ENCODE peak calls at places on chromosomes 3 and 15, in four cellular contexts. One of them, this sample, is unnamed.
A peak's percentile ranks its signal among the peaks of the same experiment; 100 is the strongest.

GRCh38 chr3:15795563-15796308 is 2.0 kb downstream of the ANKRD28 start:
- DNase-seq in GM23248: peak; percentile 86
- DNase-seq in mammary epithelial cell: peak; percentile 47
- DNase-seq in PC-3: peak; percentile 53
- DNase-seq in this sample: no peak

GRCh38 chr3:169390741-169391300 is 272.7 kb downstream of the MECOM start:
- DNase-seq in PC-3: peak; percentile 16
- DNase-seq in mammary epithelial cell: peak; percentile 16
- DNase-seq in GM23248: no peak
- DNase-seq in this sample: no peak

GRCh38 chr3:178558637-178559036 is 22.4 kb downstream of the KCNMB2 start:
- DNase-seq in mammary epithelial cell: no peak
- DNase-seq in PC-3: no peak
- DNase-seq in GM23248: no peak
- DNase-seq in this sample: no peak

GRCh38 chr15:75145027-75145841 is 56.4 kb upstream of the C15orf39 start:
- DNase-seq in PC-3: peak; percentile 79
- DNase-seq in mammary epithelial cell: no peak
- DNase-seq in GM23248: no peak
- DNase-seq in this sample: no peak

GRCh38 chr3:116971531-116971930 is 262.0 kb downstream of the TUSC7 start:
- DNase-seq in mammary epithelial cell: no peak
- DNase-seq in PC-3: no peak
- DNase-seq in GM23248: no peak
- DNase-seq in this sample: no peak

GRCh38 chr15:48573780-48574179 is 71.7 kb downstream of the FBN1 start:
- DNase-seq in PC-3: no peak
- DNase-seq in GM23248: no peak
- DNase-seq in mammary epithelial cell: no peak
- DNase-seq in this sample: no peak

GRCh38 chr3:11482024-11482423 is 161.7 kb downstream of the VGLL4 start:
- DNase-seq in mammary epithelial cell: no peak
- DNase-seq in PC-3: no peak
- DNase-seq in GM23248: no peak
- DNase-seq in this sample: no peak

GRCh38 chr15:63277044-63277892 is at the start of gene APH1B:
- DNase-seq in mammary epithelial cell: peak; percentile 56
- DNase-seq in PC-3: peak; percentile 56
- DNase-seq in GM23248: peak; percentile 77
- DNase-seq in this sample: peak; percentile 25

GRCh38 chr15:64536244-64536836 is 76.0 kb downstream of the ZNF609 start:
- DNase-seq in PC-3: peak; percentile 79
- DNase-seq in mammary epithelial cell: peak; percentile 93
- DNase-seq in GM23248: peak; percentile 85
- DNase-seq in this sample: peak; percentile 57

GRCh38 chr3:161008086-161008485 is 97.1 kb downstream of the B3GALNT1 start:
- DNase-seq in mammary epithelial cell: no peak
- DNase-seq in GM23248: no peak
- DNase-seq in PC-3: peak; percentile 12
- DNase-seq in this sample: no peak

GRCh38 chr3:172040078-172040975 is 949 bp downstream of the FNDC3B start:
- DNase-seq in mammary epithelial cell: peak; percentile 74
- DNase-seq in PC-3: peak; percentile 81
- DNase-seq in GM23248: peak; percentile 91
- DNase-seq in this sample: no peak

GRCh38 chr3:100695696-100696095 is 13.6 kb upstream of the TFG start:
- DNase-seq in PC-3: no peak
- DNase-seq in GM23248: no peak
- DNase-seq in mammary epithelial cell: no peak
- DNase-seq in this sample: no peak

DNA sequence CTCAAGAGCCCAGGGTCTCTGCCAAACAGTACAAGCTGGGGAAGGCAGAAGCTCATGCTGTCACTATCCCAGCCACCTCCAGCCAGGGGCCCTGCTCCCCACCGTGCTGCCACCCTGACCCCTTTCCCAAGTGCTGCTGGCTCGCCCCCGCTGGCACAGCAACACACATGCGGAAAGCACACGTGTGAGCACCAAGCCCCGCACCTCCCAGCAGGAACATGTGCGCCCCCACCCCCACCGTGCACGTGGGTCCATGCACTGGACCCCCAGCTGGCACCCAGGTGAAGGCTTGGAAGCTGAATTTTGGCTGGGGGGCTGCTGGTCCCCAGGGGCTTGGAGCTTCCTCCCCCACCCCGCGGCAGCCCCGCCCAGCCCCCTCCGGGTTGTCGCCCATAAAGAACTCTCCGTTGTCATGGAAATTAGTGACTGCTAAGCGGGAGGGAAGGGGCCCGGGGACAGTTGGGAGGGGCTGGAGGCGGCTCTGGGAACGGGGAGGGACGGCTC is 703 bp downstream of the CAMKV start:
- DNase-seq in GM23248: no peak
- DNase-seq in mammary epithelial cell: no peak
- DNase-seq in PC-3: no peak
- DNase-seq in this sample: no peak
- H3K9ac ChIP-seq in GM23248: no peak overlapping the region
- H3K9ac ChIP-seq in mammary epithelial cell: no peak overlapping the region
- H3K9ac ChIP-seq in PC-3: no peak overlapping the region
- H3K9ac ChIP-seq in this sample: no peak overlapping the region

GRCh38 chr15:28920781-28921331 is 35.1 kb downstream of the APBA2 start:
- DNase-seq in GM23248: no peak
- DNase-seq in mammary epithelial cell: no peak
- DNase-seq in PC-3: no peak
- DNase-seq in this sample: no peak
- H3K9ac ChIP-seq in GM23248: no peak overlapping the region
- H3K9ac ChIP-seq in mammary epithelial cell: no peak overlapping the region
- H3K9ac ChIP-seq in PC-3: no peak overlapping the region
- H3K9ac ChIP-seq in this sample: no peak overlapping the region

DNA sequence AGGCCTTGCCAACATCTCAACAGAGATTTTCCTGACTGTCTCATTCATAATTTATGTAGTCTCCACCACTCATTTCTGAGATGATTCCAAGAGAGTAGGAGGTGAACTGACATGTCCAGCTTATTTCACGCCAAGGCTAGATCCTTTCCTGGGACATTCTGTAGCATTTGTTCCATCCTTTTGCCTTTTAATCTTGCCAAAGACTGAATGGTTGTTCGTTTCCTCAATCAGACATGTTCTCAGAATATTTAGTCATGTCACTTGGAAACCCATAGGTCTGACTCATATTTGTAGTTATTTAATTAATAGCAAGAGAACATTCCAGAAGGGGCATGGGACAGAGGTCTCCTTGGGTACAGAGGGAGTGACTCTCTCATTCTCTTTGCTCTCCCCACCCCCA is 80.9 kb downstream of the DHX36 start:
- DNase-seq in PC-3: peak; percentile 21
- DNase-seq in GM23248: peak; percentile 65
- DNase-seq in mammary epithelial cell: peak; percentile 49
- DNase-seq in this sample: no peak
- H3K9ac ChIP-seq in PC-3: no peak overlapping the region
- H3K9ac ChIP-seq in GM23248: no peak overlapping the region
- H3K9ac ChIP-seq in mammary epithelial cell: no peak overlapping the region
- H3K9ac ChIP-seq in this sample: no peak overlapping the region

DNA sequence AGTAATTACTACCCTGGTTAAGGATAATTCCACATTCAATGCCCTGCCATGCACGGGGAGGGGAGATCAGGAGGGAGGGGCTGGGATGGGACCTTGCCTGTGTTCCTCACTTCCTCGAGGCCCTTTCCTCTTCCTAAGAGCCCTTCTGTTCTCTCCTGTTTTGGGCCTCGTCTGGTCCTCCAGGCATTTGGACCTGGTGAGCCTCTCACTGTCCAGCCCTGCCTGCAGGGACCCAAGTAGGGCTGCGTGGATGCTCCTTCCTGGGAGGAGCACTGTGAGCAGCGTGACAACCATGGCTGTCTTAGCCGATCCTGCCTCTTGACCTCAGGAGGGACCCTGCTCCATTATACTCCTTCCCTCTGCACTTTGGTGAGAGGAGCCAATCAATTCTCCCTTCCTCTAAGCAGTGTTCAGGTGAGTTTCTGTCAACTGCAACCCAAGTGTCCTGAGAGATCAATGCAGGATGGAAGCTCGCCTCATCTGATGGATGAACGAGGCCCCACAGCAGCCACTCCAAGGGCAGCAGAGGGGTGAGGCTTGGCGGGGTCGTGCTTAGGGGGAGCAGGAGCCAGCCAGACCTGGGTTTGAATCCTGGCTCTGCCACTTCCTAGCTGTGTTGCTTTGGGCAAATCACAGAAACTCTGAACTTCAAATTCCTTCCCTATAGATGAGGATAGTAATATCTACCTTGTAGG is 92.5 kb downstream of the IQSEC1 start:
- DNase-seq in mammary epithelial cell: no peak
- DNase-seq in PC-3: no peak
- DNase-seq in GM23248: no peak
- DNase-seq in this sample: no peak
- H3K9ac ChIP-seq in mammary epithelial cell: no peak overlapping the region
- H3K9ac ChIP-seq in PC-3: no peak overlapping the region
- H3K9ac ChIP-seq in GM23248: no peak overlapping the region
- H3K9ac ChIP-seq in this sample: no peak overlapping the region

GRCh38 chr15:78988361-78988911 is 43.6 kb upstream of the CTSH start:
- DNase-seq in PC-3: peak; percentile 79
- DNase-seq in GM23248: peak; percentile 97
- DNase-seq in mammary epithelial cell: peak; percentile 99
- DNase-seq in this sample: peak; percentile 96

GRCh38 chr15:78990278-78990677 is 45.4 kb upstream of the CTSH start:
- DNase-seq in GM23248: no peak
- DNase-seq in PC-3: no peak
- DNase-seq in mammary epithelial cell: no peak
- DNase-seq in this sample: no peak

GRCh38 chr15:78989701-78990248 is 44.9 kb upstream of the CTSH start:
- DNase-seq in GM23248: no peak
- DNase-seq in mammary epithelial cell: no peak
- DNase-seq in PC-3: no peak
- DNase-seq in this sample: no peak

GRCh38 chr15:78985859-78986470 is 41.1 kb upstream of the CTSH start:
- DNase-seq in GM23248: no peak
- DNase-seq in mammary epithelial cell: no peak
- DNase-seq in PC-3: no peak
- DNase-seq in this sample: no peak

GRCh38 chr15:78987891-78988360 is 43.1 kb upstream of the CTSH start:
- DNase-seq in GM23248: peak; percentile 24
- DNase-seq in PC-3: no peak
- DNase-seq in mammary epithelial cell: no peak
- DNase-seq in this sample: no peak
- H3K9ac ChIP-seq in GM23248: peak overlapping the region; percentile 54
- H3K9ac ChIP-seq in PC-3: no peak overlapping the region
- H3K9ac ChIP-seq in mammary epithelial cell: peak overlapping the region; percentile 33
- H3K9ac ChIP-seq in this sample: peak overlapping the region; percentile 49

GRCh38 chr15:70094690-70095311 is 2.9 kb downstream of the TLE3 start:
- DNase-seq in mammary epithelial cell: no peak
- DNase-seq in PC-3: no peak
- DNase-seq in GM23248: peak; percentile 18
- DNase-seq in this sample: no peak

GRCh38 chr15:70091649-70092461 is 5.9 kb downstream of the TLE3 start:
- DNase-seq in mammary epithelial cell: peak; percentile 88
- DNase-seq in GM23248: no peak
- DNase-seq in PC-3: peak; percentile 70
- DNase-seq in this sample: peak; percentile 65

GRCh38 chr15:70092462-70092850 is 5.3 kb downstream of the TLE3 start:
- DNase-seq in PC-3: no peak
- DNase-seq in mammary epithelial cell: no peak
- DNase-seq in GM23248: no peak
- DNase-seq in this sample: no peak

GRCh38 chr15:70093070-70093469 is 4.6 kb downstream of the TLE3 start:
- DNase-seq in GM23248: no peak
- DNase-seq in PC-3: no peak
- DNase-seq in mammary epithelial cell: no peak
- DNase-seq in this sample: no peak

DNA sequence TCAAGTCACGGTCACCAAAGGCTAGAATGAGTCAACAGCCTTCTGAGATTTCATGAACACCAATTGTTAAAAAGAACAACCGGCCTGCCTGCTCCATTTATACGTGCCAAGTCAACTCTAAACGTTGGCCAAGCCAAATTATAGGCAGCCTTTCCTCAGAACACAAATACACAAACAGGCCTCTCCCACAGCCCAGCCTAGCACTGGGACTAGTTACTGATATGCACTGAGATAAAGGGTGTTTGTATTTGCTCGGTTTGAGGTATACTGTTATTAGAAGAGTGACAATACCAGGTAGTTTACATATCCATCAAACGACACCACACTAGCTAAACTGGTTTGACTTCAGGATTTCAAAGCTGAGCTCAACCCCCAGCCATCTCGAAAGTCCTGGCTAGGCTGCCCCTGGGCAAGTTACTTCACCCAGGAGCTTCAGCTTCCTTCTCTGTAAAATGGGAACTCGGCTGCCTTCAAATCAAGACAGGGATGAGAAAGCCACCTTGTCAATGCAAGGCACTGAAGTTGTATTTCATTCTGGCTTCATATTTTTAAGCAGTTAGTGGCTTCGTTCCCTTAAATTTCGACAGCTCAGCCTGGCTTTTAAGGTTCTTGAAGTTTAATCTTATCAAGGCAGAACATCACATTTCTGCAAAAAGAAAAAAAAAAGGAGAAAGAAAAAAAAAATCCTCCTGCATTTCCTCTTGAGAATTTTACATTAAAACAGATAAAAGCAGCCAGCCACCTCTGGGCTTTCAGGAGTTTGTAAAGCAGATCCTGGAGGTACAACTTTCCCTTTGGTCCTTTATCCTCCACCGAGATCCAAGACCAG is 4.0 kb downstream of the TLE3 start:
- DNase-seq in mammary epithelial cell: no peak
- DNase-seq in PC-3: peak; percentile 89
- DNase-seq in GM23248: peak; percentile 56
- DNase-seq in this sample: no peak
- H3K9ac ChIP-seq in mammary epithelial cell: no peak overlapping the region
- H3K9ac ChIP-seq in PC-3: peak overlapping the region; percentile 96
- H3K9ac ChIP-seq in GM23248: peak overlapping the region; percentile 9
- H3K9ac ChIP-seq in this sample: no peak overlapping the region

GRCh38 chr3:195179782-195180489 is 91.0 kb downstream of the XXYLT1 start:
- DNase-seq in PC-3: no peak
- DNase-seq in GM23248: no peak
- DNase-seq in mammary epithelial cell: no peak
- DNase-seq in this sample: no peak
- H3K9ac ChIP-seq in PC-3: no peak overlapping the region
- H3K9ac ChIP-seq in GM23248: no peak overlapping the region
- H3K9ac ChIP-seq in mammary epithelial cell: no peak overlapping the region
- H3K9ac ChIP-seq in this sample: no peak overlapping the region